ENCODE peak calls at places on chromosomes 3 and 15, in eight cellular contexts. M, I, G, H, Q, F, D and J are unnamed samples.

GRCh38 chr3:73504255-73504654 is 120.5 kb downstream of the PDZRN3 start:
- DNase-seq in M (no peak), I (no peak), G (no peak), H (no peak), Q (no peak), F (no peak), D (peak; percentile 46), J (peak; percentile 53)

GRCh38 chr15:63402498-63403253 is 21.0 kb upstream of the CA12 start:
- DNase-seq in M (peak; percentile 40), I (no peak), G (peak; percentile 55), H (peak; percentile 12), Q (peak; percentile 25), F (no peak), D (no peak), J (peak; percentile 32)

GRCh38 chr15:45640610-45641009 is 5.8 kb downstream of the SQOR start:
- DNase-seq in M (peak; percentile 99), I (no peak), G (peak; percentile 44), H (peak; percentile 63), Q (no peak), F (no peak), D (no peak), J (no peak)

GRCh38 chr3:114496021-114496434 is 202.2 kb downstream of the TIGIT start:
- DNase-seq in M (peak; percentile 32), I (no peak), G (no peak), H (peak; percentile 9), Q (no peak), F (no peak), D (no peak), J (no peak)

GRCh38 chr3:80192871-80193270 is 425.1 kb upstream of the ROBO1 start:
- DNase-seq in M (peak; percentile 58), I (no peak), G (no peak), H (no peak), Q (no peak), F (no peak), D (no peak), J (no peak)

GRCh38 chr3:172148269-172148668 is 108.9 kb downstream of the FNDC3B start:
- DNase-seq in M (no peak), I (no peak), G (no peak), H (no peak), Q (no peak), F (no peak), D (no peak), J (no peak)

GRCh38 chr3:60190073-60190472 is 1061.2 kb downstream of the FHIT start:
- DNase-seq in M (no peak), I (no peak), G (no peak), H (no peak), Q (no peak), F (peak; percentile 27), D (no peak), J (no peak)

GRCh38 chr15:57321485-57321884 is 54.8 kb upstream of the CGNL1 start:
- DNase-seq in M (no peak), I (no peak), G (no peak), H (no peak), Q (no peak), F (no peak), D (no peak), J (no peak)

GRCh38 chr15:27512281-27513001 is 541.5 kb downstream of the GABRG3 start:
- DNase-seq in M (peak; percentile 81), I (no peak), G (no peak), H (no peak), Q (no peak), F (no peak), D (no peak), J (no peak)

GRCh38 chr3:107599755-107600122 is 77.0 kb downstream of the BBX start:
- DNase-seq in M (no peak), I (no peak), G (no peak), H (no peak), Q (no peak), F (no peak), D (no peak), J (no peak)

GRCh38 chr3:119781330-119782198 is at the start of gene NR1I2:
- DNase-seq in M (no peak), I (no peak), G (no peak), H (no peak), Q (no peak), F (no peak), D (no peak), J (no peak)

GRCh38 chr15:51203797-51204196 is 109.1 kb upstream of the TNFAIP8L3 start:
- DNase-seq in M (peak; percentile 95), I (no peak), G (no peak), H (no peak), Q (no peak), F (no peak), D (no peak), J (no peak)

GRCh38 chr15:31147456-31147855 is 45.9 kb upstream of the TRPM1 start:
- DNase-seq in M (no peak), I (no peak), G (no peak), H (no peak), Q (no peak), F (no peak), D (no peak), J (no peak)

GRCh38 chr15:77832874-77833273 is 200.2 kb upstream of the LINGO1 start:
- DNase-seq in M (no peak), I (no peak), G (no peak), H (no peak), Q (no peak), F (no peak), D (no peak), J (peak; percentile 8)

GRCh38 chr15:69854521-69855171 is 243.1 kb downstream of the TLE3 start:
- DNase-seq in M (no peak), I (no peak), G (no peak), H (no peak), Q (no peak), F (no peak), D (no peak), J (no peak)

GRCh38 chr3:141876381-141876890 is at the start of gene ATP1B3:
- DNase-seq in M (peak; percentile 63), I (peak; percentile 74), G (peak; percentile 71), H (peak; percentile 70), Q (no peak), F (peak; percentile 95), D (peak; percentile 87), J (peak; percentile 85)

GRCh38 chr15:25481208-25481862 is 42.5 kb upstream of the UBE3A start:
- DNase-seq in M (peak; percentile 68), I (no peak), G (no peak), H (no peak), Q (no peak), F (no peak), D (peak; percentile 3), J (no peak)

GRCh38 chr15:89361451-89362202 is 27.0 kb upstream of the POLG start:
- DNase-seq in M (peak; percentile 26), I (peak; percentile 53), G (peak; percentile 96), H (peak; percentile 63), Q (no peak), F (no peak), D (peak; percentile 71), J (peak; percentile 62)

GRCh38 chr3:143895805-143896204 is 47.5 kb upstream of the SLC9A9 start:
- DNase-seq in M (peak; percentile 25), I (no peak), G (no peak), H (no peak), Q (no peak), F (peak; percentile 11), D (no peak), J (no peak)

GRCh38 chr3:50503504-50503903 is at the start of gene CACNA2D2:
- DNase-seq in M (no peak), I (peak; percentile 46), G (peak; percentile 33), H (no peak), Q (no peak), F (peak; percentile 18), D (peak; percentile 70), J (peak; percentile 64)

GRCh38 chr3:144771401-144771870 is 799.8 kb downstream of the DIPK2A start:
- DNase-seq in M (no peak), I (no peak), G (no peak), H (no peak), Q (no peak), F (no peak), D (no peak), J (no peak)

GRCh38 chr3:72345980-72346379 is 502.3 kb downstream of the SHQ1 start:
- DNase-seq in M (no peak), I (no peak), G (no peak), H (no peak), Q (no peak), F (no peak), D (no peak), J (no peak)

GRCh38 chr15:67068724-67069400 is 3.5 kb downstream of the SMAD3 start:
- DNase-seq in M (no peak), I (no peak), G (no peak), H (no peak), Q (no peak), F (no peak), D (no peak), J (no peak)

GRCh38 chr3:21944251-21944650 is 193.2 kb upstream of the ZNF385D start:
- DNase-seq in M (no peak), I (no peak), G (no peak), H (no peak), Q (no peak), F (no peak), D (no peak), J (no peak)

GRCh38 chr3:38588995-38589937 is 60.2 kb downstream of the SCN5A start:
- DNase-seq in M (no peak), I (no peak), G (no peak), H (no peak), Q (no peak), F (no peak), D (no peak), J (no peak)

GRCh38 chr3:8733332-8734094 is at the start of gene CAV3:
- DNase-seq in M (no peak), I (no peak), G (no peak), H (no peak), Q (no peak), F (no peak), D (no peak), J (peak; percentile 17)

GRCh38 chr15:58169934-58170333 is 31.8 kb downstream of the AQP9 start:
- DNase-seq in M (no peak), I (no peak), G (no peak), H (no peak), Q (no peak), F (no peak), D (no peak), J (no peak)

GRCh38 chr3:56048333-56048732 is 419.9 kb downstream of the ERC2 start:
- DNase-seq in M (no peak), I (no peak), G (no peak), H (no peak), Q (no peak), F (no peak), D (no peak), J (no peak)

GRCh38 chr15:98625614-98626013 is 22.7 kb upstream of the IGF1R start:
- DNase-seq in M (no peak), I (no peak), G (no peak), H (no peak), Q (no peak), F (no peak), D (no peak), J (no peak)

GRCh38 chr3:71796268-71796667 is 11.3 kb upstream of the PROK2 start:
- DNase-seq in M (no peak), I (no peak), G (no peak), H (no peak), Q (no peak), F (no peak), D (no peak), J (no peak)

GRCh38 chr3:189057369-189057768 is 114.4 kb upstream of the TPRG1 start:
- DNase-seq in M (no peak), I (no peak), G (no peak), H (no peak), Q (no peak), F (no peak), D (no peak), J (no peak)

GRCh38 chr15:42603978-42604377 is 28.6 kb downstream of the STARD9 start:
- DNase-seq in M (no peak), I (no peak), G (no peak), H (no peak), Q (no peak), F (no peak), D (no peak), J (no peak)

GRCh38 chr15:70669966-70670658 is 93.2 kb downstream of the UACA start:
- DNase-seq in M (no peak), I (no peak), G (no peak), H (no peak), Q (no peak), F (no peak), D (peak; percentile 37), J (no peak)

GRCh38 chr3:76582632-76583378 is 457.1 kb upstream of the ROBO2 start:
- DNase-seq in M (no peak), I (no peak), G (no peak), H (no peak), Q (no peak), F (no peak), D (no peak), J (no peak)